ENCODE peak calls at places on chromosome 12, in five cellular contexts. M is activated naive CD4-positive, alpha-beta T cell treated with Interleukin-2 at 50 U/mL for 16 hours; Y is epithelial cell of esophagus; G is NCI-H510A treated with DMSO at 0.1 percent for 48 hours; C is activated gamma-delta T cell treated with anti-CD3 and anti-CD28 coated beads, Interleukin-2, amount 50 U/mL, for 16 hours. E is an unnamed sample.

GRCh38 chr12:39931231-39931630 is 174.7 kb downstream of the SLC2A13 start:
- DNase-seq in Y (no peak), C (no peak), M (no peak), G (no peak), E (no peak)

GRCh38 chr12:40378721-40379120 is 153.9 kb downstream of the LRRK2 start:
- DNase-seq in G (no peak), M (no peak), Y (no peak), C (no peak), E (no peak)

GRCh38 chr12:117468016-117468415 is 106.6 kb upstream of the NOS1 start:
- DNase-seq in Y (no peak), G (peak), M (no peak), C (no peak), E (no peak)

GRCh38 chr12:94643585-94643984 is 6.8 kb downstream of the TMCC3 start:
- DNase-seq in C (no peak), M (no peak), Y (no peak), G (no peak), E (no peak)

GRCh38 chr12:126667340-126667739 is 1599.6 kb upstream of the TMEM132C start:
- DNase-seq in G (no peak), C (no peak), Y (peak), M (no peak), E (no peak)

GRCh38 chr12:49542592-49543160 is 3.8 kb downstream of the KCNH3 start:
- DNase-seq in C (no peak), Y (no peak), M (no peak), G (no peak), E (no peak)

GRCh38 chr12:14238224-14238792 is 127.2 kb upstream of the ATF7IP start:
- DNase-seq in C (no peak), G (peak), Y (peak), M (no peak), E (no peak)

GRCh38 chr12:12281134-12281533 is 14.3 kb upstream of the LRP6 start:
- DNase-seq in G (no peak), C (no peak), Y (no peak), M (no peak), E (no peak)

GRCh38 chr12:103208006-103208405 is 250.5 kb downstream of the ASCL1 start:
- DNase-seq in C (no peak), M (no peak), Y (no peak), G (no peak), E (no peak)

GRCh38 chr12:94644141-94644575 is 6.2 kb downstream of the TMCC3 start:
- DNase-seq in G (no peak), M (no peak), Y (peak), C (no peak), E (peak)

GRCh38 chr12:104665296-104665695 is 208.5 kb downstream of the CHST11 start:
- DNase-seq in M (no peak), Y (peak), C (no peak), G (no peak), E (no peak)

GRCh38 chr12:23950775-23951391 is 1.4 kb upstream of the SOX5 start:
- DNase-seq in Y (no peak), M (no peak), C (no peak), G (no peak), E (no peak)

GRCh38 chr12:96236221-96236822 is 42.1 kb downstream of the ELK3 start:
- DNase-seq in Y (no peak), M (peak), C (no peak), G (no peak), E (no peak)

GRCh38 chr12:126855768-126856167 is 1411.2 kb upstream of the TMEM132C start:
- DNase-seq in Y (no peak), C (no peak), M (no peak), G (no peak), E (no peak)

GRCh38 chr12:66688836-66689439 is 10.1 kb upstream of the GRIP1 start:
- DNase-seq in C (peak), M (peak), G (peak), Y (peak), E (peak)

GRCh38 chr12:122355702-122356101 is 66.8 kb downstream of the CLIP1 start:
- DNase-seq in G (no peak), C (no peak), Y (no peak), M (no peak), E (no peak)

GRCh38 chr12:3224530-3224903 is 147.3 kb downstream of the TSPAN9 start:
- DNase-seq in G (no peak), Y (no peak), M (no peak), C (no peak), E (no peak)

GRCh38 chr12:2902287-2902880 is 11.7 kb downstream of the TULP3 start:
- DNase-seq in M (no peak), Y (peak), C (no peak), G (no peak), E (no peak)

GRCh38 chr12:107760817-107761501 is at the start of gene PRDM4:
- DNase-seq in C (peak), M (peak), Y (peak), G (peak), E (peak)

GRCh38 chr12:53096089-53096741 is 1.3 kb upstream of the IGFBP6 start:
- DNase-seq in M (no peak), G (no peak), C (no peak), Y (peak), E (no peak)

GRCh38 chr12:56382611-56383010 is 20.0 kb upstream of the APOF start:
- DNase-seq in M (no peak), G (no peak), C (no peak), Y (no peak), E (no peak)

GRCh38 chr12:121145221-121145620 is 12.5 kb downstream of the P2RX7 start:
- DNase-seq in C (no peak), M (peak), G (no peak), Y (peak), E (no peak)

GRCh38 chr12:68157295-68157871 is 2.2 kb downstream of the IFNG start:
- DNase-seq in Y (peak), C (no peak), M (peak), G (no peak), E (no peak)

GRCh38 chr12:55708695-55709233 is 1.1 kb upstream of the ITGA7 start:
- DNase-seq in C (no peak), G (no peak), M (no peak), Y (no peak), E (no peak)

GRCh38 chr12:43100231-43100630 is 451.8 kb downstream of the ADAMTS20 start:
- DNase-seq in Y (no peak), C (no peak), M (no peak), G (no peak), E (no peak)

GRCh38 chr12:32367381-32367780 is 32.0 kb upstream of the FGD4 start:
- DNase-seq in M (no peak), G (no peak), Y (peak), C (no peak), E (no peak)

GRCh38 chr12:101670007-101670671 is 27.3 kb upstream of the CHPT1 start:
- DNase-seq in G (no peak), C (peak), Y (peak), M (no peak), E (peak)

GRCh38 chr12:46160081-46160980 is 108.5 kb downstream of the SLC38A1 start:
- DNase-seq in Y (peak), M (no peak), G (peak), C (no peak), E (no peak)